ENCODE peak calls at places on chromosomes 11 and 22, in eight cellular contexts. C is IMR-90; K is psoas muscle; H is uterus; X is mammary epithelial cell; O is body of pancreas; D is cardiac muscle cell; B is CD4-positive, alpha-beta T cell. S is an unnamed sample.

GRCh38 chr11:1829039-1829820 is 5.6 kb upstream of the SYT8 start:
- DNase-seq in X (peak; percentile 86), C (peak; percentile 43), K (peak; percentile 24), B (no peak), O (no peak), H (no peak), D (no peak), S (no peak)

GRCh38 chr22:50503475-50504145 is 3.9 kb downstream of the LMF2 start:
- DNase-seq in D (no peak), X (no peak), K (no peak), H (no peak), O (no peak), C (no peak), B (no peak), S (no peak)

GRCh38 chr11:63639195-63639832 is 25.1 kb upstream of the PLAAT3 start:
- DNase-seq in K (no peak), O (no peak), B (no peak), D (no peak), C (peak; percentile 27), X (no peak), H (no peak), S (no peak)

GRCh38 chr22:32698926-32699619 is 102.4 kb upstream of the TIMP3 start:
- DNase-seq in H (peak; percentile 75), O (peak; percentile 34), B (no peak), C (no peak), X (no peak), D (no peak), K (peak; percentile 71), S (no peak)

GRCh38 chr22:27554841-27555456 is 246.6 kb downstream of the MN1 start:
- DNase-seq in H (no peak), K (no peak), D (no peak), C (no peak), O (no peak), B (no peak), X (no peak), S (no peak)

GRCh38 chr11:63939351-63939920 is 634 bp downstream of the NAA40 start:
- DNase-seq in H (no peak), X (peak; percentile 28), K (no peak), B (no peak), C (no peak), D (peak; percentile 39), O (peak; percentile 43), S (no peak)

GRCh38 chr11:22343411-22344032 is 5.3 kb downstream of the SLC17A6 start:
- DNase-seq in D (peak; percentile 5), X (no peak), O (no peak), H (no peak), K (no peak), C (no peak), B (no peak), S (no peak)

GRCh38 chr22:45597460-45598192 is 74.0 kb upstream of the ATXN10 start:
- DNase-seq in D (peak; percentile 66), B (no peak), H (no peak), C (no peak), K (peak; percentile 7), X (no peak), O (peak; percentile 62), S (no peak)

GRCh38 chr11:16356751-16357365 is 512 bp upstream of the SOX6 start:
- DNase-seq in B (no peak), O (peak; percentile 10), K (no peak), H (no peak), X (no peak), D (no peak), C (peak; percentile 41), S (peak; percentile 28)

GRCh38 chr11:126149759-126150236 is 61.7 kb downstream of the RPUSD4 start:
- DNase-seq in X (no peak), D (no peak), B (no peak), C (no peak), H (peak; percentile 61), K (no peak), O (no peak), S (no peak)

GRCh38 chr11:132056689-132057088 is 686.3 kb downstream of the NTM start:
- DNase-seq in X (no peak), K (no peak), O (no peak), B (no peak), D (no peak), C (peak; percentile 95), H (no peak), S (no peak)

GRCh38 chr11:43895601-43896000 is 15.0 kb downstream of the ALKBH3 start:
- DNase-seq in X (no peak), O (no peak), K (no peak), H (no peak), B (no peak), C (no peak), D (no peak), S (no peak)

GRCh38 chr22:38882480-38882879 is 10.5 kb upstream of the CBX6 start:
- DNase-seq in B (no peak), O (peak; percentile 59), D (no peak), H (peak; percentile 53), C (peak; percentile 33), X (no peak), K (no peak), S (no peak)

GRCh38 chr11:75432911-75433321 is at the start of gene KLHL35:
- DNase-seq in H (no peak), C (no peak), B (no peak), X (no peak), D (no peak), O (no peak), K (peak; percentile 16), S (no peak)

GRCh38 chr22:31333648-31334047 is 12.5 kb downstream of the PATZ1 start:
- DNase-seq in C (no peak), H (no peak), B (no peak), D (no peak), O (no peak), X (no peak), K (no peak), S (no peak)

GRCh38 chr11:1559103-1559951 is 12.7 kb downstream of the DUSP8 start:
- DNase-seq in C (peak; percentile 66), B (peak; percentile 28), D (no peak), O (peak; percentile 98), X (peak; percentile 54), K (peak; percentile 94), H (peak; percentile 89), S (peak; percentile 95)

GRCh38 chr22:40757071-40757470 is 62.1 kb downstream of the SLC25A17 start:
- DNase-seq in D (no peak), K (no peak), O (no peak), C (peak; percentile 69), H (no peak), X (peak; percentile 72), B (no peak), S (no peak)

GRCh38 chr11:13329670-13330401 is 52.2 kb downstream of the BMAL1 start:
- DNase-seq in X (peak; percentile 74), B (no peak), K (no peak), O (no peak), D (peak; percentile 46), C (peak; percentile 41), H (no peak), S (no peak)
- H3K27ac ChIP-seq in X (no peak overlapping the region), B (no peak overlapping the region), K (peak overlapping the region; percentile 63), O (no peak overlapping the region), D (no peak overlapping the region), C (no peak overlapping the region), H (no peak overlapping the region), S (no peak overlapping the region)

GRCh38 chr22:25509391-25509791 is 55.1 kb upstream of the GRK3 start:
- DNase-seq in H (peak; percentile 77), X (peak; percentile 54), O (peak; percentile 66), C (peak; percentile 44), B (no peak), K (no peak), D (no peak), S (no peak)

GRCh38 chr22:25508161-25508560 is 56.3 kb upstream of the GRK3 start:
- DNase-seq in K (no peak), D (no peak), C (no peak), X (no peak), B (no peak), H (no peak), O (no peak), S (no peak)

GRCh38 chr22:25510926-25511325 is 53.5 kb upstream of the GRK3 start:
- DNase-seq in H (no peak), O (no peak), B (no peak), D (no peak), C (no peak), X (no peak), K (no peak), S (no peak)

GRCh38 chr22:25511725-25512124 is 52.8 kb upstream of the GRK3 start:
- DNase-seq in B (no peak), H (no peak), O (no peak), C (no peak), K (no peak), D (no peak), X (no peak), S (no peak)

DNA sequence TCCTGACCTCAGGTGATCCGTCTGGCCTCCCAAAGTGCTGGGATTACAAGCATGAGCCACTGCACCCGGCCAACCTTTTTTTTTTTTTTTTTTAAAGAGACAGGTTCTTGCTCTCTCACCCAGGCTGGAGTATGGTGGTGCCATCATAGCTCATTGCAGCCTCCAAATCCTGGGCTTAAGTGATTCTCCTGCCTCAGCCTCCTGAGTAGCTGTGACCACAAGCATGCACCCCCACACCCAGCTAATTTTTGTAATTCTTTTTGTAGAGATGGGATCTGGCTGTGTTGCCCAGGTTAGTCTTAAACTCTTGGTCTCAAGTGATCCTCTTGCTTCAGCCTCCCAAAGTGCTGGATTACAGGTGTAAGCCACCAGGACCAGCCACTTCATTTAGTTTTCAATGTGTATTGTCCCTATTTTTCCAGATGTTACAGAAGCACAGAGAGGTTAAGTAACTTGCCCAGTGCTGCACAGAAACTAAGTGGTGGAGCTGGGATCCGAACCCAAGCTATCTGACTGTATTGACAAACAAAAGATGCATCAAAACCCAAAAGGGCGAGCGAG is 55.6 kb upstream of the GRK3 start:
- DNase-seq in K (no peak), O (no peak), B (no peak), C (no peak), H (no peak), D (no peak), X (no peak), S (no peak)
- H3K27ac ChIP-seq in K (no peak overlapping the region), O (no peak overlapping the region), B (no peak overlapping the region), C (peak overlapping the region; percentile 27), H (peak overlapping the region; percentile 49), D (no peak overlapping the region), X (no peak overlapping the region), S (no peak overlapping the region)

DNA sequence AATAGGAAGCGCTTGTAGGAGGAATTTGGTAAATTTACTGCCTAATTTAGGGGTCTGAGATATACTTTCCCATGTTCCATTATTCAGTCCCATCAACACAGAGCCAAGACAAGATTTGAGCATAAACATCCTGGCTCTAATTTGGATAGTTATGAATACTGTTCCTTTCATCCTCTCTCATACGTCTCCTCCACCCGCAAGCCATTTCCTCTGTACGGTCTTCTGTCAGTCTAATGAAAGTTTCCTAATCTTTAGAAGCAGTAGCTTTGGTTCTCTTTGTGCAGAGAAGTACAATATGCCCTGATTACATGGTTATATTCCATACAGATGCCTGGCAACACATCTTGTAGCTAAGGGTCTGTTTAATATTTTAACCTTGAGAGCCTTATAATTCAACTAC is 37.0 kb upstream of the AKIP1 start:
- DNase-seq in B (no peak), D (no peak), X (no peak), O (no peak), C (no peak), K (no peak), H (no peak), S (no peak)
- H3K27ac ChIP-seq in B (no peak overlapping the region), D (no peak overlapping the region), X (no peak overlapping the region), O (no peak overlapping the region), C (no peak overlapping the region), K (no peak overlapping the region), H (peak overlapping the region; percentile 29), S (no peak overlapping the region)

DNA sequence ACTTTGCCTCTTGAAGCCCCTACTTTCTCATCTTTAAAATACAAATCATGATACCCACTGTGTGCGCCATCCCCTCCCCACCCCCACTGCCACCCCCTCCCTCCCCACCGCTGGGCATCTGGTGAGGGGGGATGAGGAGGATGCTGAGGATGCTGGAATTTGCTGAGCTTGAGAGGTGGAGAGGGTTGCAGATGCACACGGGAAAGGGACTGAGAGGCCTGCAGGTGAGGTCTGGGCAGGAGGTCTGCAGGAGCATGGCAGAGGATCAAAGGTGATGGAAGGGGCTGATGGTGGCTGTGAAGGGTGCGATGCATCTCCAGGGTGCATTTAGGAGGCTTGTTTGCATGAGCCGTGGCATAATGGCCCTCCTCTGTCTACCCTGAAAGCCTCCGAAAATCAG is 7.6 kb upstream of the TBC1D22A start:
- DNase-seq in X (no peak), H (no peak), C (no peak), B (no peak), O (no peak), K (no peak), D (no peak), S (no peak)
- H3K27ac ChIP-seq in X (no peak overlapping the region), H (peak overlapping the region; percentile 63), C (peak overlapping the region; percentile 90), B (no peak overlapping the region), O (peak overlapping the region; percentile 63), K (peak overlapping the region; percentile 99), D (no peak overlapping the region), S (no peak overlapping the region)